ENCODE peak calls at places on chromosomes 11 and 22, in five cellular contexts. K, P, V, M and N are unnamed samples.

GRCh38 chr11:18527512-18527911 is 770 bp upstream of the TSG101 start:
- DNase-seq in V (no peak), K (no peak), M (peak), P (no peak), N (peak)

GRCh38 chr22:37558815-37559214 is 1.5 kb upstream of the CDC42EP1 start:
- DNase-seq in P (no peak), M (no peak), K (no peak), V (no peak), N (no peak)

GRCh38 chr22:28923826-28924732 is 40.7 kb downstream of the ZNRF3 start:
- DNase-seq in P (no peak), K (peak), M (peak), V (no peak), N (peak)

GRCh38 chr11:68524681-68525080 is 64.1 kb downstream of the PPP6R3 start:
- DNase-seq in V (no peak), P (no peak), K (no peak), M (peak), N (no peak)

GRCh38 chr11:21814169-21814568 is 378.7 kb upstream of the ANO5 start:
- DNase-seq in K (no peak), P (no peak), M (no peak), V (no peak), N (no peak)

GRCh38 chr11:62458212-62459002 is 39.6 kb downstream of the SCGB1A1 start:
- DNase-seq in K (no peak), M (no peak), V (no peak), P (no peak), N (no peak)

GRCh38 chr11:2436013-2436520 is 8.2 kb downstream of the TRPM5 start:
- DNase-seq in M (no peak), K (no peak), P (no peak), V (no peak), N (no peak)

GRCh38 chr11:86274503-86274902 is 27.5 kb upstream of the HIKESHI start:
- DNase-seq in K (no peak), M (peak), V (peak), P (no peak), N (no peak)

GRCh38 chr11:130606781-130607511 is 158.5 kb downstream of the ADAMTS15 start:
- DNase-seq in P (no peak), M (peak), V (no peak), K (no peak), N (no peak)

GRCh38 chr22:46567471-46567870 is 30.1 kb upstream of the CELSR1 start:
- DNase-seq in M (no peak), K (no peak), V (no peak), P (no peak), N (no peak)

GRCh38 chr11:102197759-102198158 is 87.5 kb downstream of the YAP1 start:
- DNase-seq in V (peak), M (no peak), K (no peak), P (no peak), N (no peak)

GRCh38 chr22:17890245-17890671 is 116.0 kb upstream of the BID start:
- DNase-seq in V (no peak), K (no peak), M (no peak), P (peak), N (no peak)

GRCh38 chr11:66467034-66467659 is 442 bp downstream of the PELI3 start:
- DNase-seq in M (no peak), K (no peak), V (no peak), P (no peak), N (peak)

GRCh38 chr22:44574057-44574456 is 76.0 kb upstream of the RTL6 start:
- DNase-seq in V (no peak), P (no peak), K (peak), M (no peak), N (no peak)

GRCh38 chr11:8256271-8257002 is 7.2 kb downstream of the LMO1 start:
- DNase-seq in M (no peak), V (peak), K (no peak), P (no peak), N (no peak)

GRCh38 chr11:8258771-8259170 is 4.9 kb downstream of the LMO1 start:
- DNase-seq in P (no peak), K (no peak), M (no peak), V (peak), N (no peak)

GRCh38 chr11:8258289-8258688 is 5.4 kb downstream of the LMO1 start:
- DNase-seq in P (no peak), K (no peak), V (no peak), M (no peak), N (no peak)

GRCh38 chr11:8259316-8259995 is 4.2 kb downstream of the LMO1 start:
- DNase-seq in V (no peak), P (no peak), M (no peak), K (no peak), N (no peak)

GRCh38 chr11:8257003-8257664 is 6.5 kb downstream of the LMO1 start:
- DNase-seq in K (no peak), P (no peak), M (no peak), V (peak), N (no peak)
- TF ChIP-seq JUND in K (no peak), P (no peak), M (no peak), V (no peak), N (no peak)

DNA sequence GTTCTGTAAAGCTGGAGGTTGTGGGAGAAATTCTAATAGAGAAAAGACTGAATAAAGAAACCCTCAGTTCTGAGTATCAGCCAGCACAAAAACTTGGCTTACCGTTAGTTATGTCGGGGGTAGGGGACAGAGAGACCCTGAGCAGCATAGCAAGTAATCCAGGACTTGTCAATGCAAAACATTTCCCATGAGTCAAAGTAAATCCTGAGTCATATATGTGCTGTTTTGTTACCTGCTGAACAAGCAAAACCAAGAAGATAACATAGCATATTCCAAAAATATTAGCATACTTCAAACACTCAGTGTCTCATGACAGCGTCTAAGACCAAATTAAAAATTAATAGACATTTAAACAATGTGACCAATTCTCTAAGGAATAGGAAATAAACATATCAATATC is 75.1 kb upstream of the LUZP2 start:
- DNase-seq in P (no peak), V (no peak), K (no peak), M (no peak), N (no peak)
- TF ChIP-seq JUND in P (no peak), V (no peak), K (no peak), M (no peak), N (no peak)

DNA sequence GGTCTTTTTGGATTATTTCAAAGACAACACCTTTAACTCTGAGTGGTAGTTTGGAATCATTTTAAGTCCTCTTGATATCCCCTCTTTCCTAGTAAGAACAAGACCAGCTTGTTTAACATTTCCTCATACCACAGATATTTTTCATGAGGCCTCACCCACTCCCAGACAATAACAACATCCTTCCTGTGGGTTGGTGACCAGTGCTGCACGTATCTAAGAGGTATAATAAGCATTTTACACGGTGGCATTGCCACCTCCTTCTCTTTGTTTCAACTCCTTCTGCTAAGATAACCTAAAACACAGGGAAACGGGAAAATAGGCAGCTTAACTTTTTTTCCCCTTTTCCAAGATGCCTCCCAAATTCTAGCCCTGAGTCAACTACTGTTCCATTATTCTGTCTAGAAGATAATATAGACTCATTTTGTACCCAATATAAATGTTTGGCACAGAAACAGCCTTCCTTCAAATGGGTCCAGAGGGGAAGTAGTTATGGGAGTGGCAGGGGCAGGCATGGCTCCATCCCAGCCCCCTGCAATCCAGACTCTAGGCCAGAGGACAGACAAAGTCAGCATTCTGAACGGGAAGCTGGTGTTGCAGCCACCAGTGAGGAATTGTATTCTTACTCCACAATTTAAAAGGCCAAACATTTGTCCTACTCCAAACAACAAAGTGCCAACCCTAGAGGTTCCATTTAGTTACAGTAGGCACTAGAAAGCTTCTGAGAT is 28.5 kb downstream of the MAML2 start:
- DNase-seq in V (no peak), M (no peak), P (no peak), K (peak), N (peak)
- TF ChIP-seq JUND in V (no peak), M (no peak), P (no peak), K (peak), N (no peak)

DNA sequence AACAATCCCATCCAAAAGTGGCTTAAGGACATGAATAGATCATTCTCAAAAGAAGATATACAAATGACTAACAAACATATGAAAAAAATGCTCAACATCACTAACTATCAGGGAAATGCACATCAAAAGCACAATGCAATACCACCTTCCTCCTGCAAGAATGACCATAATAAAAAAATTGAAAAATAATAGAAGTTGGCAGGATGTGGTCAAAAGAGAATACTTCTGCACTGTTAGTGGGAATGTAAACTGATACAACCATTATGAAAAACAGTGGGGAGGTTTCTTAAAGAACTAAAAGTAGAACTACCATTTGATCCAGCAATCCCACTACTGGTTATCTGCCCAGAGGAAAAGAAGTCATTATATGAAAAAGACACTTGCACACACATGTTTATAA is 77.7 kb upstream of the SC5D start:
- DNase-seq in V (no peak), P (no peak), M (no peak), K (no peak), N (no peak)
- TF ChIP-seq JUND in V (no peak), P (no peak), M (no peak), K (no peak), N (no peak)

DNA sequence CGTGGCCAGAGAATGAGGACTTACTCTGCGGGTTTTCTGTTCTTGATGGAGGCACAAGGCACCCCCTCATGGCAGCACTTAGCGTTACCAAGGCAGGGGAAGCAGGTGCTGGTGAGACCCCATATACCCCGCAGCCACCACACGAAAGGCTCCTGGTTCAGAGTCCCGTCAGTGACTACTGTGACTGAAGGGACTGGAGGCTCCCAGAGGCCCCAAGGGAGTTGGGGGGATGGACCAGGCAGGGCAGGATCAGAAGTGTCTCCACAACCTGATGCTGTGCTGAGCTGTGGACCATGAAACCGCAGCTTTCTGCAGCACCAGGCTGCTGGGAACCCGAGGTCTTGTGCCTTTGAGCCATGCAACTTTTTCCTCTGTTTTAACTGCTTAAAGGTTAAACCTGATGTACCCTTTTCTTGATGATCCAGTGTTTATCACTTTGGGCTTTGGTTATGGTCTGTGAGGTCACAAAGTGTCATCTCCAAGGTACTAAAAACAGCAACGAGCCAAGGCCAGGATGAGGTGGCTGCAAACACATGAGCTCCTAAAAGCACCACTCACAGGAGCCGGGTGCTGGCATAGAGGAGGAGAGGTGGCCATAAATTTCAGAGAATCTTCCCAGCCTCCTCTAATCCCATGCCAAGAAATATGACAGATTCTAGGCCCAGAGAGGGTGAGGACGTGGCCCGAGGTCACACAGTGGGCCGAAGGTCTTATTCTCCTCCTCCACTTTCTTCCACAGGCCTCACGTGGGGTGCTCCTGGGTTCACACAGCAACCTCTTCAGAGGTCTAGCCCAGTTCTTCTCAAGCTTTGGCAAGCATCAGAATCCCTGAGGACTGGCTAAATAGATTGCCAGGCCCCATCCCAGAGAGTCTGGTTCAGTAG is 4.2 kb upstream of the LRRC32 start:
- DNase-seq in V (no peak), K (no peak), M (no peak), P (no peak), N (no peak)
- TF ChIP-seq JUND in V (no peak), K (no peak), M (no peak), P (no peak), N (no peak)

GRCh38 chr11:1200611-1201191 is 22.2 kb upstream of the MUC5B start:
- DNase-seq in P (no peak), M (no peak), K (no peak), V (no peak), N (no peak)

GRCh38 chr11:1203505-1204271 is 19.2 kb upstream of the MUC5B start:
- DNase-seq in V (no peak), M (peak), P (peak), K (peak), N (no peak)

GRCh38 chr11:1202776-1203504 is 19.9 kb upstream of the MUC5B start:
- DNase-seq in V (peak), P (peak), M (peak), K (peak), N (peak)

GRCh38 chr11:1201395-1202153 is 21.3 kb upstream of the MUC5B start:
- DNase-seq in P (no peak), K (no peak), M (no peak), V (no peak), N (no peak)

GRCh38 chr11:1202154-1202775 is 20.6 kb upstream of the MUC5B start:
- DNase-seq in P (no peak), M (peak), V (no peak), K (no peak), N (no peak)
- TF ChIP-seq JUND in P (no peak), M (no peak), V (no peak), K (no peak), N (no peak)

GRCh38 chr22:48628891-48629559 is 1198.6 kb downstream of the BRD1 start:
- DNase-seq in V (peak), P (no peak), M (no peak), K (no peak), N (no peak)
- TF ChIP-seq JUND in V (no peak), P (no peak), M (no peak), K (no peak), N (no peak)